ENCODE peak calls at places on chromosomes 7 and 10, in five cellular contexts. O is cardiac muscle cell; L is heart left ventricle; E is effector memory CD4-positive, alpha-beta T cell; H is heart right ventricle. N is an unnamed sample. For H3K9me3, the result is how much of the 10 kb centered on the place peaks cover.

GRCh38 chr10:72140174-72140573 is 51.8 kb upstream of the SPOCK2 start:
- DNase-seq in O (no peak), E (no peak), L (no peak), H (no peak), N (no peak)

GRCh38 chr10:86182150-86182549 is 184.4 kb downstream of the GRID1 start:
- DNase-seq in L (no peak), O (no peak), E (no peak), H (no peak), N (no peak)

GRCh38 chr10:119542357-119542989 is at the start of gene RGS10:
- DNase-seq in L (peak), E (peak), O (peak), H (peak), N (peak)

GRCh38 chr10:1216576-1217236 is 160.5 kb downstream of the WDR37 start:
- DNase-seq in E (no peak), L (no peak), H (no peak), O (no peak), N (no peak)

GRCh38 chr10:123573236-123574147 is 92.7 kb upstream of the GPR26 start:
- DNase-seq in E (no peak), O (peak), L (no peak), H (no peak), N (peak)

GRCh38 chr10:130167193-130167592 is 31.0 kb downstream of the GLRX3 start:
- DNase-seq in E (no peak), H (no peak), L (no peak), O (no peak), N (no peak)

GRCh38 chr10:13794982-13795381 is 208.2 kb downstream of the PRPF18 start:
- DNase-seq in H (no peak), O (no peak), L (no peak), E (no peak), N (no peak)

GRCh38 chr10:125811251-125811650 is 11.8 kb downstream of the UROS start:
- DNase-seq in E (no peak), H (no peak), O (no peak), L (no peak), N (no peak)

GRCh38 chr10:72809033-72809432 is 84.5 kb upstream of the OIT3 start:
- DNase-seq in H (no peak), L (no peak), E (no peak), O (no peak), N (peak)

GRCh38 chr10:103648231-103648950 is 154.9 kb downstream of the NEURL1 start:
- DNase-seq in E (no peak), O (no peak), H (no peak), L (no peak), N (no peak)

GRCh38 chr7:1646957-1647891 is 22.9 kb upstream of the ELFN1 start:
- DNase-seq in H (peak), L (peak), O (no peak), E (no peak), N (peak)

GRCh38 chr7:134618756-134619530 is 27.7 kb upstream of the BPGM start:
- DNase-seq in E (no peak), O (no peak), L (no peak), H (no peak), N (no peak)

GRCh38 chr7:156384706-156385105 is 255.9 kb upstream of the RNF32 start:
- DNase-seq in H (no peak), E (no peak), O (no peak), L (no peak), N (no peak)

GRCh38 chr10:123009105-123009805 is 449 bp downstream of the ACADSB start:
- DNase-seq in H (peak), L (no peak), E (no peak), O (peak), N (no peak)

GRCh38 chr7:21256310-21256877 is 171.5 kb upstream of the SP4 start:
- DNase-seq in L (no peak), O (peak), E (peak), H (no peak), N (peak)

GRCh38 chr10:24721254-24722106 is 2.2 kb downstream of the ARHGAP21 start:
- DNase-seq in E (no peak), L (peak), H (peak), O (peak), N (no peak)

GRCh38 chr7:378551-379455 is 88.8 kb downstream of the FOXL3 start:
- DNase-seq in E (no peak), O (no peak), H (no peak), L (peak), N (peak)

GRCh38 chr10:58734116-58734515 is 221.4 kb downstream of the BICC1 start:
- DNase-seq in H (no peak), E (no peak), O (no peak), L (no peak), N (no peak)

GRCh38 chr10:31090894-31091607 is 59.4 kb upstream of the ZNF438 start:
- DNase-seq in E (no peak), L (no peak), O (no peak), H (no peak), N (no peak)

GRCh38 chr7:118350260-118350659 is 125.8 kb downstream of the ANKRD7 start:
- DNase-seq in O (no peak), H (no peak), E (no peak), L (no peak), N (no peak)

GRCh38 chr10:110344622-110345021 is 39.9 kb upstream of the SMNDC1 start:
- DNase-seq in O (no peak), H (no peak), E (no peak), L (no peak), N (no peak)

GRCh38 chr10:79561257-79561656 is 1.1 kb upstream of the SFTPA2 start:
- DNase-seq in L (no peak), O (no peak), E (no peak), H (no peak), N (no peak)

GRCh38 chr7:67589178-67589577 is 592.5 kb downstream of the TYW1 start:
- DNase-seq in L (no peak), H (no peak), E (no peak), O (no peak), N (no peak)

GRCh38 chr7:75920431-75921161 is 5.6 kb downstream of the POR start:
- DNase-seq in E (no peak), L (no peak), H (no peak), O (no peak), N (no peak)

GRCh38 chr10:14476641-14477407 is 146.1 kb upstream of the FRMD4A start:
- DNase-seq in E (no peak), H (no peak), O (no peak), L (no peak), N (no peak)

GRCh38 chr10:17665742-17666141 is 21.8 kb downstream of the STAM start:
- DNase-seq in H (peak), L (no peak), E (no peak), O (no peak), N (no peak)

GRCh38 chr7:2978403-2978802 is 65.3 kb downstream of the CARD11 start:
- DNase-seq in H (no peak), L (peak), E (peak), O (peak), N (no peak)

GRCh38 chr7:99235925-99236324 is 28.0 kb upstream of the KPNA7 start:
- DNase-seq in O (no peak), L (no peak), H (no peak), E (no peak), N (no peak)

GRCh38 chr10:15370741-15371701 is at the start of gene FAM171A1:
- DNase-seq in L (peak), E (peak), O (peak), H (peak), N (peak)

GRCh38 chr10:12902135-12902572 is 99.4 kb downstream of the CCDC3 start:
- DNase-seq in E (peak), L (peak), H (peak), O (peak), N (peak)

GRCh38 chr10:106525871-106526270 is 638.6 kb downstream of the SORCS1 start:
- DNase-seq in L (no peak), O (no peak), E (no peak), H (no peak), N (no peak)

GRCh38 chr10:126373137-126373536 is 15.1 kb downstream of the ADAM12 start:
- DNase-seq in E (no peak), O (no peak), L (no peak), H (no peak), N (no peak)

GRCh38 chr10:18230794-18231193 is 90.6 kb downstream of the CACNB2 start:
- DNase-seq in H (no peak), O (no peak), L (no peak), E (no peak), N (peak)

GRCh38 chr7:44201813-44202212 is 1.0 kb downstream of the YKT6 start:
- DNase-seq in E (no peak), L (no peak), O (no peak), H (no peak), N (no peak)

GRCh38 chr7:81415181-81415580 is 354.7 kb downstream of the HGF start:
- DNase-seq in E (no peak), O (no peak), H (no peak), L (no peak), N (no peak)

GRCh38 chr7:47211467-47212121 is 370.3 kb downstream of the TNS3 start:
- DNase-seq in E (no peak), O (peak), L (no peak), H (no peak), N (no peak)

GRCh38 chr10:34049469-34049868 is 715.0 kb upstream of the NRP1 start:
- DNase-seq in E (no peak), L (no peak), H (no peak), O (no peak), N (no peak)

GRCh38 chr7:111413796-111414195 is 148.5 kb downstream of the IMMP2L start:
- DNase-seq in H (peak), O (no peak), L (no peak), E (no peak), N (no peak)

GRCh38 chr10:74544106-74544505 is 282.3 kb upstream of the KAT6B start:
- DNase-seq in O (no peak), L (no peak), E (no peak), H (no peak), N (no peak)

GRCh38 chr10:31875608-31876007 is 53.0 kb downstream of the ARHGAP12 start:
- DNase-seq in O (no peak), E (no peak), H (no peak), L (no peak), N (no peak)

GRCh38 chr7:139813689-139814088 is 15.4 kb upstream of the TBXAS1 start:
- DNase-seq in H (no peak), L (no peak), E (no peak), O (no peak), N (no peak)

GRCh38 chr7:139813141-139813540 is 15.9 kb upstream of the TBXAS1 start:
- DNase-seq in H (no peak), L (no peak), O (no peak), E (no peak), N (no peak)

GRCh38 chr7:139808401-139808800 is 20.7 kb upstream of the TBXAS1 start:
- DNase-seq in O (no peak), H (no peak), E (no peak), L (no peak), N (no peak)

GRCh38 chr7:139808846-139809442 is 20.1 kb upstream of the TBXAS1 start:
- DNase-seq in L (no peak), O (no peak), E (no peak), H (no peak), N (no peak)

GRCh38 chr7:139811106-139811505 is 18.0 kb upstream of the TBXAS1 start:
- DNase-seq in H (no peak), L (no peak), E (no peak), O (no peak), N (no peak)
- H3K4me3 ChIP-seq in H (no peak), L (no peak), E (no peak), O (no peak), N (no peak)

GRCh38 chr10:94149702-94150101 is 156.0 kb downstream of the PLCE1 start:
- DNase-seq in O (no peak), L (no peak), E (no peak), H (no peak), N (no peak)

GRCh38 chr10:94146313-94146712 is 152.6 kb downstream of the PLCE1 start:
- DNase-seq in H (no peak), O (no peak), L (no peak), E (no peak), N (no peak)

GRCh38 chr10:94150541-94151184 is 156.9 kb downstream of the PLCE1 start:
- DNase-seq in E (no peak), L (no peak), O (no peak), H (no peak), N (no peak)

GRCh38 chr10:94146746-94147145 is 153.0 kb downstream of the PLCE1 start:
- DNase-seq in H (no peak), E (no peak), O (no peak), L (no peak), N (no peak)
- H3K9me3 ChIP-seq in H (under half), E (under half), O (under half), L (under half), N (under half)

DNA sequence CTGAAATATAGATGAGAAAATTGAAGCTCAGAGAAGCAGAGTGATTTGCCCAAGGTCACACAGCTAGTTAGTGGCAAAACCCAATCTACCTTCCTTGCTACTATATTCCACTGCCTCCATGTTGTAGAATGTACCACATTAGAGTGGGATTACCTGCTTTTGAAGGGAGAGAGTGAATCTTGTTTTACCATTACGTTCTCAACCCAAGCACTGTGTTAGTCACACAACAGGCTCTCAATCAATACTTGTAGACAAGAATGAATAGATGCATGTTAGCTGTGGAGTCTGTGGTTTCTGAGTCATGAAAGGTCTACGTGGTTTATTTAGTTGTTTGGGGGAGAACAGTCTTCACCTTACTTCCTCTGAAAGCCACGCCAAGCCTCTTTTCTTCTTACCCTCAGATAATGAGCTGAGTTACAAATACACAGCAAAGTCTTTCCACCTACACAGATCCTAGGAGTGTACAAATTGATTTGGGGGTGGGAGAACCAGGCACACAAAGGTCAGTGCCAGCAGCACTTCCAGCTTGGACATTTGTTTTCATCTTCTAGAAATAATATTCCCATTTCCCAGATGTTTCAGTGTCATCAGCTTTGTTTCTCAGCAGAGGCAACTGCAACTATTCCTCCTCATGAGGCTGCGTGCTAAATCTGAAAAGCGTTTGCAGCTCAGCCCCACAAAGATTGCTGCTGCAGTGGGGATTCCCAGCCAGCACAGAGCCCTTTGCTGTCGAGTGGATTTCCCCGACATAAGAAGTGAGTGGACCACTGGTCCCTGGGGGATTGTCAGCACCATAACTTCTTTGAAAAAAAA is 71.5 kb upstream of the ADO start:
- DNase-seq in E (peak), O (no peak), L (no peak), H (no peak), N (no peak)
- H3K4me3 ChIP-seq in E (no peak), O (no peak), L (no peak), H (no peak), N (no peak)

GRCh38 chr7:15167912-15168311 is 265.4 kb upstream of the DGKB start:
- DNase-seq in E (no peak), O (no peak), L (no peak), H (no peak), N (no peak)
- H3K9me3 ChIP-seq in E (under half), O (under half), L (under half), H (under half), N (under half)

GRCh38 chr10:6086375-6087233 is 2.2 kb upstream of the RBM17 start:
- DNase-seq in O (peak), L (peak), H (peak), E (peak), N (peak)
- H3K4me3 ChIP-seq in O (no peak), L (peak), H (peak), E (peak), N (no peak)

GRCh38 chr7:121503039-121503438 is 106.9 kb upstream of the FAM3C start:
- DNase-seq in O (no peak), H (no peak), E (no peak), L (no peak), N (no peak)

GRCh38 chr7:121503730-121504129 is 107.6 kb upstream of the FAM3C start:
- DNase-seq in O (no peak), E (no peak), L (no peak), H (no peak), N (no peak)

GRCh38 chr7:121504478-121504877 is 108.4 kb upstream of the FAM3C start:
- DNase-seq in H (no peak), E (no peak), L (no peak), O (no peak), N (no peak)

GRCh38 chr7:121505021-121505420 is 108.9 kb upstream of the FAM3C start:
- DNase-seq in H (no peak), E (no peak), L (no peak), O (no peak), N (no peak)

GRCh38 chr7:121505540-121506182 is 109.6 kb upstream of the FAM3C start:
- DNase-seq in E (no peak), H (no peak), L (no peak), O (no peak), N (no peak)
- H3K9me3 ChIP-seq in E (under half), H (under half), L (under half), O (under half), N (under half)

N was measured in HAP-1.